ENCODE peak calls at places on chromosomes 4 and X, in nine cellular contexts. T is CD4-positive, alpha-beta memory T cell; P is heart right ventricle; Z is adrenal gland; K is endothelial cell of umbilical vein; Q is tibial nerve; X is small intestine; R is body of pancreas; S is suprapubic skin. V is an unnamed sample. For H3K9me3, the result is how much of the 10 kb centered on the place peaks cover.

GRCh38 chr4:154807042-154807630 is 26.1 kb downstream of the RBM46 start:
- DNase-seq in T (no peak), P (no peak), Z (no peak), K (peak), Q (no peak), X (peak), R (no peak), S (no peak), V (no peak)

GRCh38 chrX:129798888-129799287 is 19.1 kb downstream of the SASH3 start:
- DNase-seq in T (no peak), P (no peak), Z (no peak), K (no peak), Q (no peak), X (no peak), R (no peak), S (no peak), V (no peak)

GRCh38 chr4:144584428-144584827 is 61.5 kb upstream of the HHIP start:
- DNase-seq in T (no peak), P (no peak), Z (no peak), K (peak), Q (no peak), X (no peak), R (no peak), S (no peak), V (no peak)

GRCh38 chrX:129959493-129959832 is 23.0 kb upstream of the BCORL1 start:
- DNase-seq in T (no peak), P (no peak), Z (no peak), K (no peak), Q (no peak), X (no peak), R (no peak), S (no peak), V (no peak)

GRCh38 chr4:150244600-150244999 is 166.4 kb downstream of the DCLK2 start:
- DNase-seq in T (no peak), P (no peak), Z (no peak), K (no peak), Q (no peak), X (no peak), R (peak), S (no peak), V (no peak)

GRCh38 chrX:11254417-11255109 is 38.6 kb upstream of the AMELX start:
- DNase-seq in T (no peak), P (no peak), Z (no peak), K (no peak), Q (no peak), X (no peak), R (no peak), S (no peak), V (no peak)

GRCh38 chr4:36215627-36216026 is 28.7 kb downstream of the ARAP2 start:
- DNase-seq in T (no peak), P (no peak), Z (no peak), K (no peak), Q (no peak), X (no peak), R (no peak), S (no peak), V (no peak)

GRCh38 chr4:38791005-38791404 is 8.2 kb upstream of the TLR10 start:
- DNase-seq in T (no peak), P (no peak), Z (no peak), K (no peak), Q (no peak), X (no peak), R (no peak), S (no peak), V (no peak)

GRCh38 chr4:181138116-181138515 is 1105.1 kb upstream of the TENM3 start:
- DNase-seq in T (no peak), P (no peak), Z (no peak), K (no peak), Q (no peak), X (no peak), R (no peak), S (no peak), V (no peak)

DNA sequence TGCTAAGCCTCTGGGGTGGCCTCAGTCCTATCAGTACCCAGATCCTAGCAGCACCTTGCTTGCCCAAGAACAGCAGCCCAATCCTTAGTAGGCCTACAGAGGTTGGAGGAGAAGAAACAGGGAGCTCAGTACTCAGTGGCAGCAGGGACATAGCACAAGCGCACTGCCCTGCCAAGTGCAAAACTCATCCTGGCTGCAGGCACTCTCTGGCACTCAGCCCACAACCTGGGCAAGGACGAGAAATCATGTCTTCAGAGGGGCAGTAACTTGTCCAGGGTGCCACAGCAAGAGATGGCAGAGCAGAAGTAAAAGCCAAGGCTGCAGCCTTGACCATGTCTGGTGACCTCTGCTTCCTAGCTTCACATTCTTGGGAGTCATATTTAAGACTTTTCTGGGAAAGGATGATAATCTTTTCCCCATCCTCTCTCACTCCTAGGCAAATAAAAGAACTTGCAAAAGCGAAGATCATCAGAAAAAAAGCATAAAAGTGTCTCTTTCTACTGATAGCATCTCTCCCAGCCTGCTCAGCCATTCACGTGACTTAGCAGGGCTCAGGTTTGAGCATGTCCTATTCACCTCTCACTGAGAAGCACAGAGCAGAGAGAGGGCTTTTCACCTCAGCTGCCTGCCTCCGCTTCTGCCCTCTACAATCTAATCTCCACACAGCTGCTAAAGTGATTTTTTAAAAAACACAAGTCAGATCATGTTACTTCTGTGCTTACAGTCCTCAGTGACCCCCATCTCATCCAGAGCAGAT is 37.2 kb upstream of the MAGEA4 start:
- DNase-seq in T (no peak), P (no peak), Z (peak), K (no peak), Q (no peak), X (no peak), R (no peak), S (no peak), V (no peak)
- H3K9me3 ChIP-seq in T (under half), P (under half), Z (under half), K (under half), Q (under half), X (under half), R (under half), S (under half), V (under half)

GRCh38 chrX:1442016-1442665 is 10.6 kb downstream of the ASMTL start:
- DNase-seq in T (no peak), P (no peak), Z (peak), K (no peak), Q (no peak), X (no peak), R (no peak), S (peak), V (no peak)
- H3K9me3 ChIP-seq in T (under half), P (under half), Z (under half), K (under half), Q (under half), X (under half), R (under half), S (under half), V (under half)

GRCh38 chrX:57817302-57817701 is 93.0 kb downstream of the ZXDA start:
- DNase-seq in T (no peak), P (no peak), Z (no peak), K (no peak), Q (no peak), X (no peak), R (no peak), S (no peak), V (no peak)
- H3K9me3 ChIP-seq in T (under half), P (under half), Z (under half), K (under half), Q (under half), X (under half), R (under half), S (under half), V (under half)

GRCh38 chrX:153379508-153379907 is 21.6 kb downstream of the PNMA6E start:
- DNase-seq in T (no peak), P (no peak), Z (peak), K (no peak), Q (no peak), X (no peak), R (no peak), S (no peak), V (no peak)
- H3K9me3 ChIP-seq in T (under half), P (under half), Z (under half), K (under half), Q (under half), X (under half), R (under half), S (under half), V (under half)

GRCh38 chrX:65300104-65300809 is 234.3 kb downstream of the LAS1L start:
- DNase-seq in T (no peak), P (no peak), Z (no peak), K (no peak), Q (no peak), X (no peak), R (no peak), S (no peak), V (no peak)
- H3K9me3 ChIP-seq in T (under half), P (under half), Z (under half), K (under half), Q (under half), X (under half), R (under half), S (under half), V (under half)

DNA sequence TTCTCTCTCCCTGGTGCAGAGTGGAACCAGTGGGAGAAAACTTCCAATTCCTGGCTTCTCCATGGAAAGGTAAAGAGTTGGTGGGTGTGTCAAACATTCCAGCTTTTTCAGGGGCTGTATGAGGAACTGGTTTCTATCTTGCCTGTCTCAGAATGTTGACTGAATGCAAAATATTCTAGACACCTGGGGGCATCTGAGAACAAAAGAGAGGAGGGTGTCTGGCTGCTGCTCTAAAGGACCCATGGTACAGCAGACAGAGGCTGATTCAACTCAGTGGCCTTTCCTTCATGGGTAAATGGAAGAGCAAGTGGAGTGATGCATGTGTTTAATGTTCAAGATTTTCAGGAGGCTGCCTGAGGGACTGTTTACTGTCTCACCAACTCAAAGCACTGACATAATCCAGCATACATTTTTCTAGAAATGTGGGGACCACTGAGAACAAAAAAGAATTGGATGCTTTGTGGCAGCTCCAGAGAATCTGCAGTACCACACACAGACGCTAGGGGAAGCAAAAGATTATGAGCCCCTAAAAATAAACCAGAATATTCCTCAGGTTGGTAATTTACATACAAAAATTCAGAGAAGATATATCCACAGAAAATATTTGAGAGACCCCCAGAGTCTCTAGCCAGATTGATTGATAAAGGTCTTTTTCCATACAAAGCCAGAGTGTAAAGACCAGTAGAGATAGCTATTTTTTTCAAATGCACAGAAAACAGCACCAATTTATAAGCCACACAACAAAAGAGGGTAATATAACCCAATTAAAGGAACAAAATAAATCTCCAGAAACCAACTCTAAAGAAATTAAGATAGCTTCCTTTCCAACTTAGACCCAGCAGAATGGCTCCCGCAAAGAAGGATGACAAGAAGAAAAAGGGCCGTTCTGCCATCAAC is 48.0 kb upstream of the STARD8 start:
- DNase-seq in T (no peak), P (no peak), Z (no peak), K (peak), Q (no peak), X (no peak), R (no peak), S (no peak), V (no peak)
- H3K9me3 ChIP-seq in T (under half), P (under half), Z (under half), K (under half), Q (under half), X (under half), R (under half), S (under half), V (under half)

DNA sequence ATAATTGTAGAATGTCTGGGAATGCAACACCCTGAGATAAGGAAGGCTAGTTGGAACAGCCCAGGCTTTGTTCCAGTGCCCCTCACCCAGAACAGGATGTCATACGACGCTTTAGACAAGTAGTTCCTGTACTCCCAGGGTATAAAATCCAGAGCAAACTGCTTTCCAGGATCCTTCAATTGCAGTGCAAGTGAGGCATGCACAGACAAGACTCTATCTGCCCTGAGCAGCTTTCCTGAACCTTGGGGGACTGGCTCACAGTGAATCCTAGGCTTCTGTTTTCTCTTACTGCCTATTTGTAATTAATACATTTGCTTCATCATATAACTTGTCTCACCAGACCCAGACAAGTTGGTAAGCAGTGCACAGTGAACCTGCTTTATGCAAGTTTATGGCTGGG is 48.4 kb upstream of the IL9R start:
- DNase-seq in T (no peak), P (no peak), Z (no peak), K (no peak), Q (no peak), X (no peak), R (no peak), S (no peak), V (no peak)
- H3K9me3 ChIP-seq in T (under half), P (under half), Z (under half), K (under half), Q (under half), X (under half), R (under half), S (under half), V (under half)

GRCh38 chrX:47446431-47446830 is 36.6 kb downstream of the ZNF41 start:
- DNase-seq in T (no peak), P (no peak), Z (no peak), K (no peak), Q (no peak), X (no peak), R (no peak), S (no peak), V (no peak)
- H3K9me3 ChIP-seq in T (under half), P (under half), Z (under half), K (under half), Q (under half), X (under half), R (under half), S (under half), V (under half)

DNA sequence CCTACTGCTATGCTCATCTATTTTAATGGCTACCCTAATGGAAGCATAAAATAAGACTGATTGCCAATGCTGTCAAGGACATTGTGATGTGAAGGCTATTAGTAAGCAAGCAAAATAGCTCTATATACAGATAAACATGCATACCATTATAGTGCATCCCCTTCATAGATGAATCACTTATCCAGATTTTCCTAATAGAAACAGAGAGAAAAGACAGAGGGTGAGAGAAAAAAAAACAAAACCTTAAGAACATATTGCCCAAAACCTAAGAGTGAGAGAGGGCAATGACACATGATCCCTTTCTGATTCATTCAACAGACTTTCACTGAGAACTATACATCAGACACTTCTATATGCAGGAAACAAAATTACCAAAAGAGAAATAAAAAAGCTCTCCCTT is 1025.9 kb upstream of the LCORL start:
- DNase-seq in T (no peak), P (no peak), Z (no peak), K (no peak), Q (no peak), X (no peak), R (no peak), S (no peak), V (no peak)
- H3K9me3 ChIP-seq in T (under half), P (under half), Z (under half), K (under half), Q (under half), X (under half), R (under half), S (under half), V (under half)